ENCODE peak calls at places on chromosomes 5 and 9, in nine cellular contexts. One of them, this sample, is unnamed.

GRCh38 chr5:136205061-136205702 is 12.2 kb upstream of the SMIM32 start:
- DNase-seq in adipocyte: no peak
- DNase-seq in iPS-NIHi11: no peak
- DNase-seq in NAMALWA: no peak
- DNase-seq in neural progenitor cell: no peak
- DNase-seq in fibroblast of mammary gland: no peak
- DNase-seq in stimulated activated CD4-positive, alpha-beta T cell treated with anti-CD3 and anti-CD28 coated beads, Interleukin-12 subunit alpha, Interleukin-12 subunit beta, amount 100 ng/mL, for 48 hours: no peak
- DNase-seq in ACHN: no peak
- DNase-seq in activated effector memory CD4-positive, alpha-beta T cell treated with anti-CD3 and anti-CD28 coated beads, Interleukin-2, amount 50 U/mL, for 16 hours: peak; percentile 38
- DNase-seq in this sample: no peak

GRCh38 chr5:83342475-83342874 is 129.1 kb upstream of the VCAN start:
- DNase-seq in adipocyte: no peak
- DNase-seq in iPS-NIHi11: no peak
- DNase-seq in NAMALWA: no peak
- DNase-seq in neural progenitor cell: no peak
- DNase-seq in fibroblast of mammary gland: no peak
- DNase-seq in stimulated activated CD4-positive, alpha-beta T cell treated with anti-CD3 and anti-CD28 coated beads, Interleukin-12 subunit alpha, Interleukin-12 subunit beta, amount 100 ng/mL, for 48 hours: no peak
- DNase-seq in ACHN: no peak
- DNase-seq in activated effector memory CD4-positive, alpha-beta T cell treated with anti-CD3 and anti-CD28 coated beads, Interleukin-2, amount 50 U/mL, for 16 hours: no peak
- DNase-seq in this sample: no peak

GRCh38 chr5:151684690-151685361 is 1.9 kb downstream of the SPARC start:
- DNase-seq in adipocyte: peak; percentile 97
- DNase-seq in iPS-NIHi11: peak; percentile 52
- DNase-seq in NAMALWA: no peak
- DNase-seq in neural progenitor cell: peak; percentile 72
- DNase-seq in fibroblast of mammary gland: peak; percentile 97
- DNase-seq in stimulated activated CD4-positive, alpha-beta T cell treated with anti-CD3 and anti-CD28 coated beads, Interleukin-12 subunit alpha, Interleukin-12 subunit beta, amount 100 ng/mL, for 48 hours: no peak
- DNase-seq in ACHN: peak; percentile 88
- DNase-seq in activated effector memory CD4-positive, alpha-beta T cell treated with anti-CD3 and anti-CD28 coated beads, Interleukin-2, amount 50 U/mL, for 16 hours: no peak
- DNase-seq in this sample: peak; percentile 94

GRCh38 chr5:169272731-169273401 is 28.1 kb downstream of the SLIT3 start:
- DNase-seq in adipocyte: no peak
- DNase-seq in iPS-NIHi11: peak; percentile 52
- DNase-seq in NAMALWA: no peak
- DNase-seq in neural progenitor cell: peak; percentile 63
- DNase-seq in fibroblast of mammary gland: no peak
- DNase-seq in stimulated activated CD4-positive, alpha-beta T cell treated with anti-CD3 and anti-CD28 coated beads, Interleukin-12 subunit alpha, Interleukin-12 subunit beta, amount 100 ng/mL, for 48 hours: no peak
- DNase-seq in ACHN: peak; percentile 55
- DNase-seq in activated effector memory CD4-positive, alpha-beta T cell treated with anti-CD3 and anti-CD28 coated beads, Interleukin-2, amount 50 U/mL, for 16 hours: no peak
- DNase-seq in this sample: no peak

GRCh38 chr5:107736608-107737007 is 65.9 kb upstream of the EFNA5 start:
- DNase-seq in adipocyte: peak; percentile 15
- DNase-seq in iPS-NIHi11: no peak
- DNase-seq in NAMALWA: no peak
- DNase-seq in neural progenitor cell: no peak
- DNase-seq in fibroblast of mammary gland: peak; percentile 12
- DNase-seq in stimulated activated CD4-positive, alpha-beta T cell treated with anti-CD3 and anti-CD28 coated beads, Interleukin-12 subunit alpha, Interleukin-12 subunit beta, amount 100 ng/mL, for 48 hours: no peak
- DNase-seq in ACHN: no peak
- DNase-seq in activated effector memory CD4-positive, alpha-beta T cell treated with anti-CD3 and anti-CD28 coated beads, Interleukin-2, amount 50 U/mL, for 16 hours: no peak
- DNase-seq in this sample: no peak

GRCh38 chr5:147084702-147085101 is 150.1 kb upstream of the STK32A start:
- DNase-seq in adipocyte: no peak
- DNase-seq in iPS-NIHi11: no peak
- DNase-seq in NAMALWA: no peak
- DNase-seq in neural progenitor cell: peak; percentile 84
- DNase-seq in fibroblast of mammary gland: no peak
- DNase-seq in stimulated activated CD4-positive, alpha-beta T cell treated with anti-CD3 and anti-CD28 coated beads, Interleukin-12 subunit alpha, Interleukin-12 subunit beta, amount 100 ng/mL, for 48 hours: no peak
- DNase-seq in ACHN: no peak
- DNase-seq in activated effector memory CD4-positive, alpha-beta T cell treated with anti-CD3 and anti-CD28 coated beads, Interleukin-2, amount 50 U/mL, for 16 hours: no peak
- DNase-seq in this sample: no peak

GRCh38 chr9:91162784-91163440 is 198.8 kb downstream of the AUH start:
- DNase-seq in adipocyte: peak; percentile 31
- DNase-seq in iPS-NIHi11: no peak
- DNase-seq in NAMALWA: no peak
- DNase-seq in neural progenitor cell: no peak
- DNase-seq in fibroblast of mammary gland: no peak
- DNase-seq in stimulated activated CD4-positive, alpha-beta T cell treated with anti-CD3 and anti-CD28 coated beads, Interleukin-12 subunit alpha, Interleukin-12 subunit beta, amount 100 ng/mL, for 48 hours: no peak
- DNase-seq in ACHN: peak; percentile 9
- DNase-seq in activated effector memory CD4-positive, alpha-beta T cell treated with anti-CD3 and anti-CD28 coated beads, Interleukin-2, amount 50 U/mL, for 16 hours: peak; percentile 72
- DNase-seq in this sample: peak; percentile 48

GRCh38 chr5:119743927-119744326 is 114.6 kb downstream of the FAM170A start:
- DNase-seq in adipocyte: peak; percentile 26
- DNase-seq in iPS-NIHi11: peak; percentile 55
- DNase-seq in NAMALWA: peak; percentile 79
- DNase-seq in neural progenitor cell: peak; percentile 79
- DNase-seq in fibroblast of mammary gland: peak; percentile 60
- DNase-seq in stimulated activated CD4-positive, alpha-beta T cell treated with anti-CD3 and anti-CD28 coated beads, Interleukin-12 subunit alpha, Interleukin-12 subunit beta, amount 100 ng/mL, for 48 hours: no peak
- DNase-seq in ACHN: peak; percentile 50
- DNase-seq in activated effector memory CD4-positive, alpha-beta T cell treated with anti-CD3 and anti-CD28 coated beads, Interleukin-2, amount 50 U/mL, for 16 hours: no peak
- DNase-seq in this sample: peak; percentile 64

GRCh38 chr5:125409101-125409495 is 662.7 kb upstream of the ZNF608 start:
- DNase-seq in adipocyte: no peak
- DNase-seq in iPS-NIHi11: no peak
- DNase-seq in NAMALWA: no peak
- DNase-seq in neural progenitor cell: peak; percentile 51
- DNase-seq in fibroblast of mammary gland: peak; percentile 50
- DNase-seq in stimulated activated CD4-positive, alpha-beta T cell treated with anti-CD3 and anti-CD28 coated beads, Interleukin-12 subunit alpha, Interleukin-12 subunit beta, amount 100 ng/mL, for 48 hours: no peak
- DNase-seq in ACHN: peak; percentile 31
- DNase-seq in activated effector memory CD4-positive, alpha-beta T cell treated with anti-CD3 and anti-CD28 coated beads, Interleukin-2, amount 50 U/mL, for 16 hours: no peak
- DNase-seq in this sample: no peak

GRCh38 chr5:67353500-67353931 is 156.9 kb upstream of the CD180 start:
- DNase-seq in adipocyte: peak; percentile 16
- DNase-seq in iPS-NIHi11: no peak
- DNase-seq in NAMALWA: no peak
- DNase-seq in neural progenitor cell: no peak
- DNase-seq in fibroblast of mammary gland: peak; percentile 51
- DNase-seq in stimulated activated CD4-positive, alpha-beta T cell treated with anti-CD3 and anti-CD28 coated beads, Interleukin-12 subunit alpha, Interleukin-12 subunit beta, amount 100 ng/mL, for 48 hours: no peak
- DNase-seq in ACHN: no peak
- DNase-seq in activated effector memory CD4-positive, alpha-beta T cell treated with anti-CD3 and anti-CD28 coated beads, Interleukin-2, amount 50 U/mL, for 16 hours: no peak
- DNase-seq in this sample: no peak

GRCh38 chr5:38722918-38723317 is 122.9 kb upstream of the OSMR start:
- DNase-seq in adipocyte: no peak
- DNase-seq in iPS-NIHi11: no peak
- DNase-seq in NAMALWA: no peak
- DNase-seq in neural progenitor cell: no peak
- DNase-seq in fibroblast of mammary gland: peak; percentile 16
- DNase-seq in stimulated activated CD4-positive, alpha-beta T cell treated with anti-CD3 and anti-CD28 coated beads, Interleukin-12 subunit alpha, Interleukin-12 subunit beta, amount 100 ng/mL, for 48 hours: no peak
- DNase-seq in ACHN: no peak
- DNase-seq in activated effector memory CD4-positive, alpha-beta T cell treated with anti-CD3 and anti-CD28 coated beads, Interleukin-2, amount 50 U/mL, for 16 hours: no peak
- DNase-seq in this sample: no peak

GRCh38 chr9:132886358-132886725 is 7.6 kb downstream of the SPACA9 start:
- DNase-seq in adipocyte: no peak
- DNase-seq in iPS-NIHi11: no peak
- DNase-seq in NAMALWA: no peak
- DNase-seq in neural progenitor cell: no peak
- DNase-seq in fibroblast of mammary gland: no peak
- DNase-seq in stimulated activated CD4-positive, alpha-beta T cell treated with anti-CD3 and anti-CD28 coated beads, Interleukin-12 subunit alpha, Interleukin-12 subunit beta, amount 100 ng/mL, for 48 hours: no peak
- DNase-seq in ACHN: no peak
- DNase-seq in activated effector memory CD4-positive, alpha-beta T cell treated with anti-CD3 and anti-CD28 coated beads, Interleukin-2, amount 50 U/mL, for 16 hours: no peak
- DNase-seq in this sample: no peak

GRCh38 chr5:129820-130219 is 37.9 kb downstream of the PLEKHG4B start:
- DNase-seq in adipocyte: peak; percentile 73
- DNase-seq in iPS-NIHi11: no peak
- DNase-seq in NAMALWA: no peak
- DNase-seq in neural progenitor cell: no peak
- DNase-seq in fibroblast of mammary gland: peak; percentile 71
- DNase-seq in stimulated activated CD4-positive, alpha-beta T cell treated with anti-CD3 and anti-CD28 coated beads, Interleukin-12 subunit alpha, Interleukin-12 subunit beta, amount 100 ng/mL, for 48 hours: no peak
- DNase-seq in ACHN: peak; percentile 3
- DNase-seq in activated effector memory CD4-positive, alpha-beta T cell treated with anti-CD3 and anti-CD28 coated beads, Interleukin-2, amount 50 U/mL, for 16 hours: no peak
- DNase-seq in this sample: no peak

GRCh38 chr9:93041108-93041802 is 17.2 kb upstream of the SUSD3 start:
- DNase-seq in adipocyte: no peak
- DNase-seq in iPS-NIHi11: peak; percentile 60
- DNase-seq in NAMALWA: peak; percentile 43
- DNase-seq in neural progenitor cell: no peak
- DNase-seq in fibroblast of mammary gland: peak; percentile 21
- DNase-seq in stimulated activated CD4-positive, alpha-beta T cell treated with anti-CD3 and anti-CD28 coated beads, Interleukin-12 subunit alpha, Interleukin-12 subunit beta, amount 100 ng/mL, for 48 hours: no peak
- DNase-seq in ACHN: no peak
- DNase-seq in activated effector memory CD4-positive, alpha-beta T cell treated with anti-CD3 and anti-CD28 coated beads, Interleukin-2, amount 50 U/mL, for 16 hours: peak; percentile 62
- DNase-seq in this sample: no peak

GRCh38 chr9:81372628-81373191 is 316.6 kb downstream of the TLE1 start:
- DNase-seq in adipocyte: no peak
- DNase-seq in iPS-NIHi11: no peak
- DNase-seq in NAMALWA: no peak
- DNase-seq in neural progenitor cell: peak; percentile 35
- DNase-seq in fibroblast of mammary gland: peak; percentile 55
- DNase-seq in stimulated activated CD4-positive, alpha-beta T cell treated with anti-CD3 and anti-CD28 coated beads, Interleukin-12 subunit alpha, Interleukin-12 subunit beta, amount 100 ng/mL, for 48 hours: no peak
- DNase-seq in ACHN: no peak
- DNase-seq in activated effector memory CD4-positive, alpha-beta T cell treated with anti-CD3 and anti-CD28 coated beads, Interleukin-2, amount 50 U/mL, for 16 hours: no peak
- DNase-seq in this sample: no peak

GRCh38 chr5:149940077-149940574 is 4.5 kb downstream of the PDE6A start:
- DNase-seq in adipocyte: peak; percentile 12
- DNase-seq in iPS-NIHi11: no peak
- DNase-seq in NAMALWA: no peak
- DNase-seq in neural progenitor cell: no peak
- DNase-seq in fibroblast of mammary gland: peak; percentile 40
- DNase-seq in stimulated activated CD4-positive, alpha-beta T cell treated with anti-CD3 and anti-CD28 coated beads, Interleukin-12 subunit alpha, Interleukin-12 subunit beta, amount 100 ng/mL, for 48 hours: no peak
- DNase-seq in ACHN: no peak
- DNase-seq in activated effector memory CD4-positive, alpha-beta T cell treated with anti-CD3 and anti-CD28 coated beads, Interleukin-2, amount 50 U/mL, for 16 hours: no peak
- DNase-seq in this sample: peak; percentile 37

GRCh38 chr5:55636711-55637110 is 75.4 kb downstream of the SLC38A9 start:
- DNase-seq in adipocyte: peak; percentile 60
- DNase-seq in iPS-NIHi11: peak; percentile 23
- DNase-seq in NAMALWA: no peak
- DNase-seq in neural progenitor cell: peak; percentile 12
- DNase-seq in fibroblast of mammary gland: peak; percentile 72
- DNase-seq in stimulated activated CD4-positive, alpha-beta T cell treated with anti-CD3 and anti-CD28 coated beads, Interleukin-12 subunit alpha, Interleukin-12 subunit beta, amount 100 ng/mL, for 48 hours: no peak
- DNase-seq in ACHN: peak; percentile 18
- DNase-seq in activated effector memory CD4-positive, alpha-beta T cell treated with anti-CD3 and anti-CD28 coated beads, Interleukin-2, amount 50 U/mL, for 16 hours: no peak
- DNase-seq in this sample: peak; percentile 32

GRCh38 chr9:113215142-113215541 is 5.9 kb downstream of the FKBP15 start:
- DNase-seq in adipocyte: no peak
- DNase-seq in iPS-NIHi11: no peak
- DNase-seq in NAMALWA: no peak
- DNase-seq in neural progenitor cell: no peak
- DNase-seq in fibroblast of mammary gland: peak; percentile 55
- DNase-seq in stimulated activated CD4-positive, alpha-beta T cell treated with anti-CD3 and anti-CD28 coated beads, Interleukin-12 subunit alpha, Interleukin-12 subunit beta, amount 100 ng/mL, for 48 hours: no peak
- DNase-seq in ACHN: no peak
- DNase-seq in activated effector memory CD4-positive, alpha-beta T cell treated with anti-CD3 and anti-CD28 coated beads, Interleukin-2, amount 50 U/mL, for 16 hours: no peak
- DNase-seq in this sample: peak; percentile 20

GRCh38 chr5:9698125-9698848 is 68.1 kb upstream of the TAS2R1 start:
- DNase-seq in adipocyte: peak; percentile 78
- DNase-seq in iPS-NIHi11: no peak
- DNase-seq in NAMALWA: no peak
- DNase-seq in neural progenitor cell: no peak
- DNase-seq in fibroblast of mammary gland: no peak
- DNase-seq in stimulated activated CD4-positive, alpha-beta T cell treated with anti-CD3 and anti-CD28 coated beads, Interleukin-12 subunit alpha, Interleukin-12 subunit beta, amount 100 ng/mL, for 48 hours: no peak
- DNase-seq in ACHN: no peak
- DNase-seq in activated effector memory CD4-positive, alpha-beta T cell treated with anti-CD3 and anti-CD28 coated beads, Interleukin-2, amount 50 U/mL, for 16 hours: no peak
- DNase-seq in this sample: no peak

GRCh38 chr5:140808889-140809291 is 2.0 kb downstream of the PCDHA4 start:
- DNase-seq in adipocyte: no peak
- DNase-seq in iPS-NIHi11: no peak
- DNase-seq in NAMALWA: no peak
- DNase-seq in neural progenitor cell: no peak
- DNase-seq in fibroblast of mammary gland: no peak
- DNase-seq in stimulated activated CD4-positive, alpha-beta T cell treated with anti-CD3 and anti-CD28 coated beads, Interleukin-12 subunit alpha, Interleukin-12 subunit beta, amount 100 ng/mL, for 48 hours: no peak
- DNase-seq in ACHN: no peak
- DNase-seq in activated effector memory CD4-positive, alpha-beta T cell treated with anti-CD3 and anti-CD28 coated beads, Interleukin-2, amount 50 U/mL, for 16 hours: no peak
- DNase-seq in this sample: no peak

GRCh38 chr9:136007906-136008692 is 46.9 kb upstream of the UBAC1 start:
- DNase-seq in adipocyte: no peak
- DNase-seq in iPS-NIHi11: no peak
- DNase-seq in NAMALWA: no peak
- DNase-seq in neural progenitor cell: no peak
- DNase-seq in fibroblast of mammary gland: peak; percentile 74
- DNase-seq in stimulated activated CD4-positive, alpha-beta T cell treated with anti-CD3 and anti-CD28 coated beads, Interleukin-12 subunit alpha, Interleukin-12 subunit beta, amount 100 ng/mL, for 48 hours: no peak
- DNase-seq in ACHN: no peak
- DNase-seq in activated effector memory CD4-positive, alpha-beta T cell treated with anti-CD3 and anti-CD28 coated beads, Interleukin-2, amount 50 U/mL, for 16 hours: no peak
- DNase-seq in this sample: peak; percentile 48

GRCh38 chr9:70413427-70413797 is 1.0 kb downstream of the KLF9 start:
- DNase-seq in adipocyte: peak; percentile 86
- DNase-seq in iPS-NIHi11: peak; percentile 60
- DNase-seq in NAMALWA: no peak
- DNase-seq in neural progenitor cell: peak; percentile 68
- DNase-seq in fibroblast of mammary gland: no peak
- DNase-seq in stimulated activated CD4-positive, alpha-beta T cell treated with anti-CD3 and anti-CD28 coated beads, Interleukin-12 subunit alpha, Interleukin-12 subunit beta, amount 100 ng/mL, for 48 hours: no peak
- DNase-seq in ACHN: no peak
- DNase-seq in activated effector memory CD4-positive, alpha-beta T cell treated with anti-CD3 and anti-CD28 coated beads, Interleukin-2, amount 50 U/mL, for 16 hours: no peak
- DNase-seq in this sample: peak; percentile 85

GRCh38 chr9:123825337-123825736 is 104.6 kb downstream of the DENND1A start:
- DNase-seq in adipocyte: peak; percentile 7
- DNase-seq in iPS-NIHi11: peak; percentile 27
- DNase-seq in NAMALWA: no peak
- DNase-seq in neural progenitor cell: peak; percentile 18
- DNase-seq in fibroblast of mammary gland: peak; percentile 44
- DNase-seq in stimulated activated CD4-positive, alpha-beta T cell treated with anti-CD3 and anti-CD28 coated beads, Interleukin-12 subunit alpha, Interleukin-12 subunit beta, amount 100 ng/mL, for 48 hours: no peak
- DNase-seq in ACHN: peak; percentile 14
- DNase-seq in activated effector memory CD4-positive, alpha-beta T cell treated with anti-CD3 and anti-CD28 coated beads, Interleukin-2, amount 50 U/mL, for 16 hours: no peak
- DNase-seq in this sample: no peak

GRCh38 chr5:55140908-55141665 is 18.9 kb upstream of the GPX8 start:
- DNase-seq in adipocyte: no peak
- DNase-seq in iPS-NIHi11: no peak
- DNase-seq in NAMALWA: no peak
- DNase-seq in neural progenitor cell: no peak
- DNase-seq in fibroblast of mammary gland: no peak
- DNase-seq in stimulated activated CD4-positive, alpha-beta T cell treated with anti-CD3 and anti-CD28 coated beads, Interleukin-12 subunit alpha, Interleukin-12 subunit beta, amount 100 ng/mL, for 48 hours: no peak
- DNase-seq in ACHN: no peak
- DNase-seq in activated effector memory CD4-positive, alpha-beta T cell treated with anti-CD3 and anti-CD28 coated beads, Interleukin-2, amount 50 U/mL, for 16 hours: no peak
- DNase-seq in this sample: no peak

GRCh38 chr9:133510926-133511505 is 13.7 kb downstream of the MYMK start:
- DNase-seq in adipocyte: no peak
- DNase-seq in iPS-NIHi11: no peak
- DNase-seq in NAMALWA: no peak
- DNase-seq in neural progenitor cell: no peak
- DNase-seq in fibroblast of mammary gland: no peak
- DNase-seq in stimulated activated CD4-positive, alpha-beta T cell treated with anti-CD3 and anti-CD28 coated beads, Interleukin-12 subunit alpha, Interleukin-12 subunit beta, amount 100 ng/mL, for 48 hours: no peak
- DNase-seq in ACHN: no peak
- DNase-seq in activated effector memory CD4-positive, alpha-beta T cell treated with anti-CD3 and anti-CD28 coated beads, Interleukin-2, amount 50 U/mL, for 16 hours: no peak
- DNase-seq in this sample: no peak

GRCh38 chr5:72153551-72153950 is 46.3 kb downstream of the MAP1B start:
- DNase-seq in adipocyte: no peak
- DNase-seq in iPS-NIHi11: no peak
- DNase-seq in NAMALWA: no peak
- DNase-seq in neural progenitor cell: no peak
- DNase-seq in fibroblast of mammary gland: no peak
- DNase-seq in stimulated activated CD4-positive, alpha-beta T cell treated with anti-CD3 and anti-CD28 coated beads, Interleukin-12 subunit alpha, Interleukin-12 subunit beta, amount 100 ng/mL, for 48 hours: no peak
- DNase-seq in ACHN: no peak
- DNase-seq in activated effector memory CD4-positive, alpha-beta T cell treated with anti-CD3 and anti-CD28 coated beads, Interleukin-2, amount 50 U/mL, for 16 hours: no peak
- DNase-seq in this sample: no peak

GRCh38 chr9:72588336-72588735 is 66.9 kb downstream of the TMC1 start:
- DNase-seq in adipocyte: peak; percentile 74
- DNase-seq in iPS-NIHi11: no peak
- DNase-seq in NAMALWA: no peak
- DNase-seq in neural progenitor cell: no peak
- DNase-seq in fibroblast of mammary gland: peak; percentile 41
- DNase-seq in stimulated activated CD4-positive, alpha-beta T cell treated with anti-CD3 and anti-CD28 coated beads, Interleukin-12 subunit alpha, Interleukin-12 subunit beta, amount 100 ng/mL, for 48 hours: no peak
- DNase-seq in ACHN: no peak
- DNase-seq in activated effector memory CD4-positive, alpha-beta T cell treated with anti-CD3 and anti-CD28 coated beads, Interleukin-2, amount 50 U/mL, for 16 hours: no peak
- DNase-seq in this sample: no peak

GRCh38 chr9:130997925-130998595 is 10.9 kb upstream of the LAMC3 start:
- DNase-seq in adipocyte: peak; percentile 80
- DNase-seq in iPS-NIHi11: peak; percentile 99
- DNase-seq in NAMALWA: peak; percentile 73
- DNase-seq in neural progenitor cell: peak; percentile 92
- DNase-seq in fibroblast of mammary gland: peak; percentile 75
- DNase-seq in stimulated activated CD4-positive, alpha-beta T cell treated with anti-CD3 and anti-CD28 coated beads, Interleukin-12 subunit alpha, Interleukin-12 subunit beta, amount 100 ng/mL, for 48 hours: peak; percentile 25
- DNase-seq in ACHN: peak; percentile 69
- DNase-seq in activated effector memory CD4-positive, alpha-beta T cell treated with anti-CD3 and anti-CD28 coated beads, Interleukin-2, amount 50 U/mL, for 16 hours: peak; percentile 68
- DNase-seq in this sample: peak; percentile 79

GRCh38 chr5:97657239-97657638 is 474.2 kb upstream of the RIOK2 start:
- DNase-seq in adipocyte: no peak
- DNase-seq in iPS-NIHi11: no peak
- DNase-seq in NAMALWA: no peak
- DNase-seq in neural progenitor cell: no peak
- DNase-seq in fibroblast of mammary gland: no peak
- DNase-seq in stimulated activated CD4-positive, alpha-beta T cell treated with anti-CD3 and anti-CD28 coated beads, Interleukin-12 subunit alpha, Interleukin-12 subunit beta, amount 100 ng/mL, for 48 hours: no peak
- DNase-seq in ACHN: no peak
- DNase-seq in activated effector memory CD4-positive, alpha-beta T cell treated with anti-CD3 and anti-CD28 coated beads, Interleukin-2, amount 50 U/mL, for 16 hours: no peak
- DNase-seq in this sample: no peak

GRCh38 chr5:141783599-141784296 is 94.5 kb downstream of the PCDH1 start:
- DNase-seq in adipocyte: no peak
- DNase-seq in iPS-NIHi11: peak; percentile 51
- DNase-seq in NAMALWA: no peak
- DNase-seq in neural progenitor cell: peak; percentile 66
- DNase-seq in fibroblast of mammary gland: no peak
- DNase-seq in stimulated activated CD4-positive, alpha-beta T cell treated with anti-CD3 and anti-CD28 coated beads, Interleukin-12 subunit alpha, Interleukin-12 subunit beta, amount 100 ng/mL, for 48 hours: no peak
- DNase-seq in ACHN: peak; percentile 54
- DNase-seq in activated effector memory CD4-positive, alpha-beta T cell treated with anti-CD3 and anti-CD28 coated beads, Interleukin-2, amount 50 U/mL, for 16 hours: no peak
- DNase-seq in this sample: peak; percentile 44

GRCh38 chr5:172556262-172556661 is 84.8 kb upstream of the NEURL1B start:
- DNase-seq in adipocyte: peak; percentile 16
- DNase-seq in iPS-NIHi11: no peak
- DNase-seq in NAMALWA: no peak
- DNase-seq in neural progenitor cell: no peak
- DNase-seq in fibroblast of mammary gland: no peak
- DNase-seq in stimulated activated CD4-positive, alpha-beta T cell treated with anti-CD3 and anti-CD28 coated beads, Interleukin-12 subunit alpha, Interleukin-12 subunit beta, amount 100 ng/mL, for 48 hours: no peak
- DNase-seq in ACHN: no peak
- DNase-seq in activated effector memory CD4-positive, alpha-beta T cell treated with anti-CD3 and anti-CD28 coated beads, Interleukin-2, amount 50 U/mL, for 16 hours: no peak
- DNase-seq in this sample: no peak

This sample was measured in hepatocyte.